ENCODE peak calls at places on chromosomes 2 and 18, in six cellular contexts. T is GM12878, U is H1, X is GM12891, R is K562, W is HepG2. P is an unnamed sample.

GRCh38 chr2:109487237-109487869 is 126.4 kb downstream of the SEPTIN10 start:
- DNase-seq in T (no peak), U (no peak), X (no peak), R (no peak), W (no peak), P (no peak)

GRCh38 chr2:28454016-28454930 is 41.6 kb upstream of the PLB1 start:
- DNase-seq in T (no peak), U (no peak), X (no peak), R (no peak), W (no peak), P (no peak)

GRCh38 chr2:160666019-160666676 is 172.5 kb upstream of the RBMS1 start:
- DNase-seq in T (peak; percentile 17), U (no peak), X (no peak), R (no peak), W (peak; percentile 46), P (no peak)

GRCh38 chr18:36848609-36849008 is 19.7 kb downstream of the KIAA1328 start:
- DNase-seq in T (no peak), U (no peak), X (no peak), R (no peak), W (no peak), P (no peak)

GRCh38 chr2:179239194-179239593 is 25.4 kb downstream of the SESTD1 start:
- DNase-seq in T (no peak), U (no peak), X (no peak), R (no peak), W (peak; percentile 88), P (no peak)

GRCh38 chr2:58448065-58448507 is 207.0 kb upstream of the FANCL start:
- DNase-seq in T (peak; percentile 46), U (peak; percentile 82), X (no peak), R (peak; percentile 74), W (peak; percentile 83), P (no peak)

GRCh38 chr2:25976884-25977741 is 5.2 kb downstream of the KIF3C start:
- DNase-seq in T (no peak), U (no peak), X (no peak), R (no peak), W (no peak), P (no peak)

GRCh38 chr2:206869824-206870495 is 69.4 kb upstream of the CPO start:
- DNase-seq in T (no peak), U (no peak), X (no peak), R (no peak), W (no peak), P (no peak)

GRCh38 chr18:46385124-46385523 is 271.9 kb downstream of the LOXHD1 start:
- DNase-seq in T (no peak), U (no peak), X (no peak), R (no peak), W (no peak), P (no peak)

GRCh38 chr2:232624554-232624842 is 8.9 kb upstream of the EFHD1 start:
- DNase-seq in T (no peak), U (no peak), X (no peak), R (no peak), W (no peak), P (no peak)

GRCh38 chr2:164868563-164869419 is 27.2 kb upstream of the COBLL1 start:
- DNase-seq in T (no peak), U (no peak), X (no peak), R (no peak), W (no peak), P (no peak)

GRCh38 chr2:215863687-215864086 is 149.7 kb downstream of the MREG start:
- DNase-seq in T (no peak), U (no peak), X (no peak), R (no peak), W (no peak), P (no peak)

GRCh38 chr18:42921261-42921737 is 194.2 kb downstream of the RIT2 start:
- DNase-seq in T (no peak), U (no peak), X (no peak), R (no peak), W (no peak), P (no peak)

GRCh38 chr2:209913786-209914185 is 88.7 kb upstream of the RPE start:
- DNase-seq in T (no peak), U (no peak), X (no peak), R (no peak), W (no peak), P (no peak)

GRCh38 chr2:18479901-18480369 is 80.5 kb downstream of the RDH14 start:
- DNase-seq in T (no peak), U (no peak), X (no peak), R (no peak), W (no peak), P (no peak)

GRCh38 chr18:10131036-10131774 is 217.4 kb downstream of the VAPA start:
- DNase-seq in T (no peak), U (no peak), X (no peak), R (no peak), W (no peak), P (no peak)

GRCh38 chr2:133791191-133791590 is 222.9 kb upstream of the NCKAP5 start:
- DNase-seq in T (no peak), U (no peak), X (no peak), R (no peak), W (no peak), P (no peak)

GRCh38 chr18:50356036-50356945 is 18.6 kb upstream of the SKA1 start:
- DNase-seq in T (peak; percentile 79), U (no peak), X (no peak), R (peak; percentile 36), W (peak; percentile 11), P (no peak)

GRCh38 chr2:5666798-5667197 is 25.4 kb upstream of the SOX11 start:
- DNase-seq in T (no peak), U (no peak), X (no peak), R (no peak), W (no peak), P (no peak)

GRCh38 chr2:15511686-15512085 is 49.4 kb downstream of the NBAS start:
- DNase-seq in T (no peak), U (no peak), X (no peak), R (no peak), W (no peak), P (no peak)

GRCh38 chr2:234335676-234336228 is 161.1 kb downstream of the ARL4C start:
- DNase-seq in T (no peak), U (no peak), X (no peak), R (no peak), W (no peak), P (no peak)
- TF ChIP-seq POLR2AphosphoS5 in T (no peak), U (no peak), X (no peak), R (no peak), W (no peak), P (no peak)

DNA sequence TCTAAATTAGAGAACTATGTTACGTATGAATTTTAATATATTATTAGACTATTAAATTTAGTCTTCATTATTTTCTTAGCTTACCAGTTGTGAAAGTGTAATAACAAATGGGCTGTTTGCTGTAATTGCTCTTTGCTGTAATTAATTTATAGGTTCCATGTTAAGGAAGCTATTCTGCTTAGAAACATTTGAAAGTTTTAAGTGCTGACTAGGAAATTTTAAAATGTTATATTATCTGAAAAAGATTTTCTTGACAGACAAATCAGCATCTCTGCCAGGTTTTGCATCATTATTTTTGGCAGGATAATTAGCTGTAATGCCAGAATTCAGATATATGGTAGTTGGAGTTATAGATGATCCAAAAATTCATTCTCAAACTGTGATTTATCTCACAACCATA is 42.2 kb downstream of the OTX1 start:
- DNase-seq in T (no peak), U (no peak), X (no peak), R (no peak), W (no peak), P (no peak)
- TF ChIP-seq POLR2A in T (no peak), U (no peak), X (no peak), R (no peak), W (no peak), P (no peak)

GRCh38 chr2:86790134-86790827 is 432 bp downstream of the CD8A start:
- DNase-seq in T (no peak), U (peak; percentile 68), X (peak; percentile 15), R (no peak), W (no peak), P (no peak)

GRCh38 chr2:86791574-86791973 is 861 bp upstream of the CD8A start:
- DNase-seq in T (no peak), U (no peak), X (no peak), R (no peak), W (no peak), P (no peak)

GRCh38 chr2:86790828-86791561 is at the start of gene CD8A:
- DNase-seq in T (no peak), U (peak; percentile 67), X (peak; percentile 25), R (no peak), W (no peak), P (no peak)

GRCh38 chr2:86793752-86794151 is 3.0 kb upstream of the CD8A start:
- DNase-seq in T (no peak), U (no peak), X (no peak), R (no peak), W (no peak), P (no peak)

DNA sequence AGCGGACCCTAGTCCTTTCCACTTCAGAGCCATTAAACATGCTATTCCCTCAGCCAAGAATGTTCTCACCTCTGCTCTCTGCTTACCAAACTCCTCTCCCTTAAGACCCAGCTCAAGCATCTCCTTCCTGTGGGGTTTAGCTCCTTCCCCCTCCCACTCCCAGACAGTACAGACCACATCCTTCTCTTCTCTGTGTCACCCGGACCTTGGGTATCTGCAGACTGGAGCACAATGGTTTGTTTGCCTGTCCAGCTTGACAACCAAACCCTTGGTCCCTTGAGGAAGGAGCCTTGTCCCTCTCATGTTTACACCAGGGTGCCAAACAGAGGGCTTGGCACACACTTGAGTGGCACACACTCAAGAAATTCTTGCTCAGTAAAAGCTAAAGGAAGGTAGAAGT is 4.2 kb upstream of the CD8A start:
- DNase-seq in T (no peak), U (no peak), X (no peak), R (no peak), W (no peak), P (no peak)
- TF ChIP-seq TAF1 in T (no peak), U (no peak), X (no peak), R (no peak), W (no peak), P (no peak)

GRCh38 chr18:54192900-54193299 is 31.6 kb downstream of the MBD2 start:
- DNase-seq in T (no peak), U (no peak), X (no peak), R (no peak), W (no peak), P (no peak)
- TF ChIP-seq POLR2AphosphoS5 in T (no peak), U (no peak), X (no peak), R (no peak), W (no peak), P (no peak)

DNA sequence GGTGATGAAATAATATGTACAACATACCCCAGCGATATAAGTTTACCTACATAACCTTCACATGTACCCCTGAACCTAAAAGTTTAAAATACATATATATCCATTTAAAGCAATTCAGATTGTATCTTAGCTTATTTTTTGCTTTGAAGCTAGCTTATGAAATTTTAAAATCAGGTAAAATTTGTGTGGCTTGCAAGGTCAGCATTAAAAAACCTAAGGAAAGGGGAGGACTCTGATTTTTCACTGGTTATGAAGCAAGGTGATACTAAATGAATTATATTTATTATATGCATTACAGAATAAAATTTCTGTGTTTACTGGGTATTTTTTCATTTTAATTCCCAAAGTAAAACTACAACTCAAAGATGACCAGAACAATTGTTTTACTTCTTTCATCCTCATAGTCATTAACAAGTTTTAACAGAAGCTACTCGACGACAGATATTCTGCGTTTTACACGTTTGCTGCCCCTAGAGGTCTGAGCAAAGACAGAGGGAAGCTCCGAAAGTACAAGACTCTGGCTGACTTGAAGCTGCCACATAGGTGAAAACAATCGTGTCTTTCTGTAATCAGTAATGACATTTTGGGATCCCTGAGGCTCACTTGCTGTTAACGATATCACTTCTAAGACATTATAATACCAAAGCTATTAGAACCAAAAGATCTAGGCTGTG is 17.1 kb downstream of the PKP4 start:
- DNase-seq in T (no peak), U (no peak), X (no peak), R (no peak), W (no peak), P (no peak)
- TF ChIP-seq POLR2A in T (no peak), U (no peak), X (no peak), R (no peak), W (no peak), P (no peak)

P was measured in GM12892.